ENCODE peak calls at places on chromosomes 4 and X, in four cellular contexts. D is neural crest cell, G is ascending aorta, C is AG04450. I is an unnamed sample.

GRCh38 chr4:142550955-142551354 is 295.1 kb downstream of the INPP4B start:
- DNase-seq in C (no peak), G (no peak), D (no peak), I (no peak)

GRCh38 chrX:87846956-87847355 is 329.4 kb downstream of the KLHL4 start:
- DNase-seq in D (no peak), G (no peak), C (no peak), I (no peak)

GRCh38 chr4:22170353-22170752 is 221.8 kb upstream of the KCNIP4 start:
- DNase-seq in C (no peak), G (no peak), D (no peak), I (no peak)

GRCh38 chrX:44621088-44621487 is 78.4 kb upstream of the FUNDC1 start:
- DNase-seq in C (no peak), G (no peak), D (no peak), I (no peak)

GRCh38 chrX:72027024-72027913 is 104.4 kb downstream of the RTL5 start:
- DNase-seq in G (no peak), C (no peak), D (no peak), I (no peak)

GRCh38 chr4:169665039-169665732 is 44.8 kb downstream of the CLCN3 start:
- DNase-seq in D (no peak), G (no peak), C (no peak), I (no peak)

GRCh38 chr4:83535520-83535944 is 376 bp upstream of the GPAT3 start:
- DNase-seq in C (peak; percentile 65), G (no peak), D (peak; percentile 5), I (no peak)

GRCh38 chr4:54930226-54930625 is 195.2 kb downstream of the KDR start:
- DNase-seq in C (no peak), D (no peak), G (no peak), I (no peak)

GRCh38 chr4:153497988-153498967 is 32.1 kb downstream of the TMEM131L start:
- DNase-seq in G (no peak), C (peak; percentile 66), D (no peak), I (peak; percentile 62)

GRCh38 chrX:40174594-40175415 is 77.0 kb upstream of the BCOR start:
- DNase-seq in D (peak; percentile 45), G (no peak), C (no peak), I (no peak)

GRCh38 chr4:16056681-16057400 is 27.0 kb downstream of the PROM1 start:
- DNase-seq in G (no peak), C (no peak), D (no peak), I (no peak)

GRCh38 chr4:60019180-60019579 is 1180.9 kb upstream of the ADGRL3 start:
- DNase-seq in C (no peak), D (no peak), G (no peak), I (no peak)

GRCh38 chr4:47929682-47930201 is 15.4 kb upstream of the NFXL1 start:
- DNase-seq in D (no peak), G (no peak), C (no peak), I (no peak)

GRCh38 chr4:47930971-47931804 is 16.8 kb upstream of the NFXL1 start:
- DNase-seq in C (no peak), D (no peak), G (no peak), I (no peak)

GRCh38 chr4:47926667-47927258 is 12.4 kb upstream of the NFXL1 start:
- DNase-seq in C (no peak), G (no peak), D (peak; percentile 60), I (peak; percentile 48)
- TF ChIP-seq CTCF in C (peak; percentile 75), G (peak; percentile 58), D (peak; percentile 79), I (peak; percentile 75)

DNA sequence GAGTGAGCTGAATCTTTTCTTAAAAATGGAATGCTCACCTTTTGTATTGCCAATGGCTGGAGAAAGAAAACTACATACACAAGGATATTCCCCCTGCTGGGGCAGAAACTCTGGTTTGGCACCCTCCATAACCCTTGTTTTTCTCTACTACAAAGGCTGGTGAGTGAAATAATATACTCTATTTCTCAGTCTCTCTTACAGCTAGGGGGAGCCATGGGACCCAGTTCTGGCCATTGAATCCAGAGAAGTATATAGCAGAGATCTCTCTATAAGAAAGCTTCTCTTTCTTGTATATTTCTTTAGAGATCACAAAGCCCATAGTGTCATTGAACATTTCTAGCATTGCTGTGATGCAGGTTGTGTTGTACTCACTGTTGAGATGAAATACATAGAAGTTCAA is 49.8 kb downstream of the SMPX start:
- DNase-seq in C (no peak), D (no peak), G (no peak), I (no peak)
- TF ChIP-seq CTCF in C (peak; percentile 24), D (no peak), G (no peak), I (no peak)

DNA sequence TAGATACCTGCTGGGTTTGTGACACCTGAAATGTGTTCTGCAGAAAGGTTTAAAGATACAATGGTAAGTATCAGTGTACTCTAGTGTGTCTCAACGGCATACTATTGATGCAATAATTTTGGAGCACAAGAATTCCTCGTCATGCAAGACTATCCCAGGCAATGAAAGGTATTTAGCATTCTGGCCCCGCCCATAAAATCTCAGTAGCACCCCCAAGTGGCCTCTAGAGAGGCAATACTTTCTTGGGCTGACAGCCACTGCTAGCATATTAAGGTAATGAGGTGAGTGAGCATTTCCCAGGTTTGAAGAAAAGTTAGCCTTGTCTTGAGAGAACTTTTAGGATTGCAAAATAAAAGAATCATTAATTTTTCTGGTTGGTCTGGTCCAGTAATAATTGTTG is 24.0 kb downstream of the TAB3 start:
- DNase-seq in D (no peak), G (no peak), C (no peak), I (no peak)
- TF ChIP-seq CTCF in D (peak; percentile 40), G (no peak), C (no peak), I (peak; percentile 26)

DNA sequence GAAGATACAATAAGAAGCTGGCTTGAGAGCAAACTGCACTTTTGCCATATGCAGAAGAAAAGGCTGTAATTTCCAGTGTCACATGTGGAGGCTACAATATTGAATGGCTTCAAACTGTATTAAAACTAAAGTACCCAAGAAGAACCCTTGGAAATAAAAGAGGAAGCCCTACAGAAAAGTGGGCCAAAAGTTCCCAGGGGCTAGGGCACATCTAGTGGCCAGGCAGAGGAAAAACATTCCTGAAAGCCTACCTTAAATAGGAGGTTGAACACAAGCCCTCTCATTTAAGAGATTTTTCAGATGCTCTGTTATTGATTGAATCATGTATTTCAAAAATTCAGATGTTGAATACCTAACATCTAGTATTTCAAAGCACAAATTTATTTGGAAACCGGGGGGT is 40.6 kb upstream of the PRDX4 start:
- DNase-seq in G (no peak), D (no peak), C (no peak), I (no peak)
- TF ChIP-seq CTCF in G (no peak), D (no peak), C (no peak), I (no peak)

GRCh38 chr4:38060829-38061431 is 100.7 kb downstream of the PTTG2 start:
- DNase-seq in C (no peak), D (no peak), G (no peak), I (no peak)
- TF ChIP-seq CTCF in C (no peak), D (no peak), G (no peak), I (no peak)

GRCh38 chr4:139709660-139710059 is 44.0 kb downstream of the MGST2 start:
- DNase-seq in C (no peak), G (no peak), D (no peak), I (no peak)

GRCh38 chr4:139700568-139700967 is 34.9 kb downstream of the MGST2 start:
- DNase-seq in C (no peak), G (no peak), D (no peak), I (no peak)

GRCh38 chr4:139710073-139710472 is 44.5 kb downstream of the MGST2 start:
- DNase-seq in C (no peak), G (no peak), D (no peak), I (no peak)

DNA sequence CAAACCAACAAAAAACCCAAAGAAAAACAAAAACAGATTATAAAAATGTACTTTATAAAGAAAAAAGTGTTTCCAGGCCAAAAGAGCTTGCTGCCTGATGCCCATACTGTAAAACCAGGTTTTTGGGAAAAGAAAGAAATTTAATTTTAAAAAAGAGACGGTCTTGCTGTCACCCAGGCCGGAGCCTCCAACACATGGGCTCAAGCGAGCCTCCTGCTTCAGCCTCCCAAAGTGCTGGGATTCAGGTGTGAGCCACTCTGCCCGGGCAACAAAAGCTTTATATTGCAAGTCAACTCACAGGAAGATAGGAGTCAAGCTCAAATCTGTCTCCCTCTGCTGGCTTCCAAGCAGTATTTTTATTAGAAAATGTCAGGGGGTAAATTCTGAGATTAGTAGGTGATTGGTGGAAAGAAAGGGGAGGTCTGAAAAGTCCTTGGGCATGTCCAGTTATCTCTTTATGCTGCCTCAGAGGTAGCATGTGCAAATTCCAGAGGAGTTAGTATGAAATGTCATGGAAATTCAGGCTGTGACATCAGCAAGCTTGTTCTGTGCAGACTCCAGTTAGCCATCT is 39.4 kb downstream of the MGST2 start:
- DNase-seq in D (no peak), G (no peak), C (no peak), I (no peak)
- TF ChIP-seq CTCF in D (peak; percentile 48), G (no peak), C (peak; percentile 22), I (no peak)

GRCh38 chrX:91414710-91415109 is 19.9 kb upstream of the PABPC5 start:
- DNase-seq in G (no peak), D (no peak), C (no peak), I (no peak)
- TF ChIP-seq CTCF in G (peak; percentile 19), D (peak; percentile 74), C (no peak), I (no peak)

DNA sequence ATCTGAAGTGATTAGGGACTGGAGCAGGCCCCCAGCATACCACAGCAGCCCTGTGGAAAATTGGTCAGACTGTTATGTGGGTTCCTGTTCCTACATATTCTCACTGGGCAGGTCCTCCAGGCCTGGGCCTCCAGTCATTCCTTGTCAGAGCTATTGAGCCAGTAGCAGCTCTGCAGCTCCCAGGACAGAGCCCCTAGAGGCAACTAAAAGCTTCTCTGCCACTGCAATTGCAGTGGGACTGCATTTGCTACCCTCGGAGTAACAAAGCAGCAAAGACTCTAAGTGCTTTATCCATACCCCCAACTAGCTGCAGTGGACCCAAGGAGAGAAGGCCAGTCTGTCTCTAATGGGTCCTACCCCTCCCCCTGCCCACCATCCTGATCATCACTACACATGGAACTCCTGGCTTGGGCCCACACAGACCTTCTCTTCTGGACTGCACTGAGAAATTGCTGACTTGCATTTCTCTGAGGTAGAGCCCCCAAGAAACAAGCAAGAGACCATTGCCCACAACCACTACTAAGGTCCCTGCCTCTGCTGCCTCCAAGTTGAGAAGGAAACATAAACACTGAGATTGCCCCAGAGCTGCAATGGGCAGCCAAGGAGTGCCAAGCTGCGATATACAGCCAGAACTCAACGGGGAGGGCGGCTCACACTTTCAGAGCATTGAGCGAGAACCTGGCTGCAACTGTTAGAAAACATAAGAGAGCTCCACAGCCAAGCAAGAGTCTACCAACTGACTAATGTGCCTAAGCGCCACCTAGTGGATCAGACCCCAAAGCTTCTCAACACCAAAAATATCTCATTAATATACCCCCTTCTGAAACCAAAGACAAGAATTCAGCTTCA is 738.7 kb upstream of the NDST4 start:
- DNase-seq in G (no peak), C (no peak), D (peak; percentile 57), I (peak; percentile 37)
- TF ChIP-seq CTCF in G (no peak), C (no peak), D (peak; percentile 77), I (peak; percentile 57)

GRCh38 chr4:185194924-185195632 is 8.7 kb downstream of the CFAP97 start:
- DNase-seq in D (no peak), C (no peak), G (no peak), I (no peak)

GRCh38 chr4:185192059-185192458 is 11.7 kb downstream of the CFAP97 start:
- DNase-seq in D (no peak), C (no peak), G (no peak), I (peak; percentile 48)

GRCh38 chr4:185201983-185202962 is 1.5 kb downstream of the CFAP97 start:
- DNase-seq in D (no peak), G (no peak), C (no peak), I (no peak)

GRCh38 chr4:185196437-185196836 is 7.4 kb downstream of the CFAP97 start:
- DNase-seq in D (no peak), C (no peak), G (no peak), I (no peak)
- TF ChIP-seq CTCF in D (no peak), C (no peak), G (no peak), I (no peak)

GRCh38 chr4:53614616-53615015 is 23.3 kb upstream of the LNX1 start:
- DNase-seq in D (no peak), C (no peak), G (no peak), I (no peak)
- TF ChIP-seq CTCF in D (peak; percentile 29), C (peak; percentile 28), G (no peak), I (no peak)